ENCODE peak calls at places on chromosomes 11 and 22, in eight cellular contexts. One of them, this sample, is unnamed.

GRCh38 chr22:45263790-45264269 is 20.9 kb upstream of the UPK3A start:
- DNase-seq in heart right ventricle: peak; percentile 71
- DNase-seq in mesenchymal stem cell: peak; percentile 91
- DNase-seq in left ventricle myocardium inferior: peak; percentile 72
- DNase-seq in A549: peak; percentile 81
- DNase-seq in cardiac muscle cell: peak; percentile 89
- DNase-seq in psoas muscle: peak; percentile 83
- DNase-seq in Peyer's patch: peak; percentile 62
- DNase-seq in this sample: peak; percentile 87

GRCh38 chr11:84902445-84902844 is 724.7 kb downstream of the DLG2 start:
- DNase-seq in heart right ventricle: no peak
- DNase-seq in mesenchymal stem cell: no peak
- DNase-seq in left ventricle myocardium inferior: no peak
- DNase-seq in A549: no peak
- DNase-seq in cardiac muscle cell: peak; percentile 89
- DNase-seq in psoas muscle: no peak
- DNase-seq in Peyer's patch: no peak
- DNase-seq in this sample: no peak

GRCh38 chr11:98137437-98137836 is 883.3 kb upstream of the CNTN5 start:
- DNase-seq in heart right ventricle: no peak
- DNase-seq in mesenchymal stem cell: no peak
- DNase-seq in left ventricle myocardium inferior: no peak
- DNase-seq in A549: no peak
- DNase-seq in cardiac muscle cell: no peak
- DNase-seq in psoas muscle: no peak
- DNase-seq in Peyer's patch: no peak
- DNase-seq in this sample: no peak

GRCh38 chr11:29751618-29752017 is 265.2 kb downstream of the KCNA4 start:
- DNase-seq in heart right ventricle: no peak
- DNase-seq in mesenchymal stem cell: no peak
- DNase-seq in left ventricle myocardium inferior: no peak
- DNase-seq in A549: no peak
- DNase-seq in cardiac muscle cell: no peak
- DNase-seq in psoas muscle: no peak
- DNase-seq in Peyer's patch: no peak
- DNase-seq in this sample: no peak

GRCh38 chr11:77136074-77136473 is 8.0 kb downstream of the MYO7A start:
- DNase-seq in heart right ventricle: no peak
- DNase-seq in mesenchymal stem cell: peak; percentile 54
- DNase-seq in left ventricle myocardium inferior: no peak
- DNase-seq in A549: no peak
- DNase-seq in cardiac muscle cell: no peak
- DNase-seq in psoas muscle: no peak
- DNase-seq in Peyer's patch: no peak
- DNase-seq in this sample: no peak

GRCh38 chr11:9755561-9755960 is 91.7 kb downstream of the SWAP70 start:
- DNase-seq in heart right ventricle: no peak
- DNase-seq in mesenchymal stem cell: peak; percentile 89
- DNase-seq in left ventricle myocardium inferior: no peak
- DNase-seq in A549: no peak
- DNase-seq in cardiac muscle cell: no peak
- DNase-seq in psoas muscle: no peak
- DNase-seq in Peyer's patch: no peak
- DNase-seq in this sample: no peak

GRCh38 chr11:129569007-129569406 is 193.4 kb downstream of the BARX2 start:
- DNase-seq in heart right ventricle: no peak
- DNase-seq in mesenchymal stem cell: no peak
- DNase-seq in left ventricle myocardium inferior: no peak
- DNase-seq in A549: no peak
- DNase-seq in cardiac muscle cell: no peak
- DNase-seq in psoas muscle: no peak
- DNase-seq in Peyer's patch: no peak
- DNase-seq in this sample: no peak

GRCh38 chr22:39471421-39472141 is 14.8 kb downstream of the MGAT3 start:
- DNase-seq in heart right ventricle: peak; percentile 59
- DNase-seq in mesenchymal stem cell: peak; percentile 76
- DNase-seq in left ventricle myocardium inferior: no peak
- DNase-seq in A549: no peak
- DNase-seq in cardiac muscle cell: peak; percentile 46
- DNase-seq in psoas muscle: no peak
- DNase-seq in Peyer's patch: peak; percentile 69
- DNase-seq in this sample: no peak

GRCh38 chr22:44211946-44212930 is 31.5 kb downstream of the PARVG start:
- DNase-seq in heart right ventricle: no peak
- DNase-seq in mesenchymal stem cell: no peak
- DNase-seq in left ventricle myocardium inferior: no peak
- DNase-seq in A549: no peak
- DNase-seq in cardiac muscle cell: peak; percentile 51
- DNase-seq in psoas muscle: no peak
- DNase-seq in Peyer's patch: peak; percentile 40
- DNase-seq in this sample: peak; percentile 84

GRCh38 chr11:46386674-46387073 is 4.9 kb downstream of the CHRM4 start:
- DNase-seq in heart right ventricle: no peak
- DNase-seq in mesenchymal stem cell: no peak
- DNase-seq in left ventricle myocardium inferior: no peak
- DNase-seq in A549: no peak
- DNase-seq in cardiac muscle cell: no peak
- DNase-seq in psoas muscle: no peak
- DNase-seq in Peyer's patch: no peak
- DNase-seq in this sample: no peak

GRCh38 chr11:61917357-61918109 is at the start of gene RAB3IL1:
- DNase-seq in heart right ventricle: peak; percentile 79
- DNase-seq in mesenchymal stem cell: peak; percentile 40
- DNase-seq in left ventricle myocardium inferior: peak; percentile 78
- DNase-seq in A549: peak; percentile 66
- DNase-seq in cardiac muscle cell: peak; percentile 89
- DNase-seq in psoas muscle: peak; percentile 82
- DNase-seq in Peyer's patch: peak; percentile 74
- DNase-seq in this sample: peak; percentile 85

GRCh38 chr11:106988151-106988806 is 30.0 kb downstream of the GUCY1A2 start:
- DNase-seq in heart right ventricle: no peak
- DNase-seq in mesenchymal stem cell: peak; percentile 84
- DNase-seq in left ventricle myocardium inferior: no peak
- DNase-seq in A549: no peak
- DNase-seq in cardiac muscle cell: no peak
- DNase-seq in psoas muscle: no peak
- DNase-seq in Peyer's patch: no peak
- DNase-seq in this sample: peak; percentile 44

GRCh38 chr22:50530857-50531545 is 1.2 kb upstream of the TYMP start:
- DNase-seq in heart right ventricle: peak; percentile 89
- DNase-seq in mesenchymal stem cell: peak; percentile 91
- DNase-seq in left ventricle myocardium inferior: peak; percentile 87
- DNase-seq in A549: peak; percentile 60
- DNase-seq in cardiac muscle cell: peak; percentile 74
- DNase-seq in psoas muscle: peak; percentile 85
- DNase-seq in Peyer's patch: peak; percentile 92
- DNase-seq in this sample: peak; percentile 96

GRCh38 chr22:50545522-50546325 is at the start of gene KLHDC7B:
- DNase-seq in heart right ventricle: no peak
- DNase-seq in mesenchymal stem cell: peak; percentile 55
- DNase-seq in left ventricle myocardium inferior: no peak
- DNase-seq in A549: no peak
- DNase-seq in cardiac muscle cell: no peak
- DNase-seq in psoas muscle: no peak
- DNase-seq in Peyer's patch: no peak
- DNase-seq in this sample: peak; percentile 44

GRCh38 chr11:96863520-96863919 is 473.7 kb downstream of the JRKL start:
- DNase-seq in heart right ventricle: peak; percentile 86
- DNase-seq in mesenchymal stem cell: no peak
- DNase-seq in left ventricle myocardium inferior: peak; percentile 89
- DNase-seq in A549: no peak
- DNase-seq in cardiac muscle cell: no peak
- DNase-seq in psoas muscle: peak; percentile 56
- DNase-seq in Peyer's patch: peak; percentile 15
- DNase-seq in this sample: no peak

GRCh38 chr11:96864998-96865397 is 475.2 kb downstream of the JRKL start:
- DNase-seq in heart right ventricle: no peak
- DNase-seq in mesenchymal stem cell: no peak
- DNase-seq in left ventricle myocardium inferior: no peak
- DNase-seq in A549: no peak
- DNase-seq in cardiac muscle cell: no peak
- DNase-seq in psoas muscle: no peak
- DNase-seq in Peyer's patch: no peak
- DNase-seq in this sample: no peak

GRCh38 chr11:96869207-96869606 is 479.4 kb downstream of the JRKL start:
- DNase-seq in heart right ventricle: no peak
- DNase-seq in mesenchymal stem cell: no peak
- DNase-seq in left ventricle myocardium inferior: no peak
- DNase-seq in A549: no peak
- DNase-seq in cardiac muscle cell: no peak
- DNase-seq in psoas muscle: no peak
- DNase-seq in Peyer's patch: no peak
- DNase-seq in this sample: no peak
- H3K9me3 ChIP-seq in heart right ventricle: no peaks in the 10 kb centered on the region
- H3K9me3 ChIP-seq in mesenchymal stem cell: no peaks in the 10 kb centered on the region
- H3K9me3 ChIP-seq in left ventricle myocardium inferior: no peaks in the 10 kb centered on the region
- H3K9me3 ChIP-seq in A549: no peaks in the 10 kb centered on the region
- H3K9me3 ChIP-seq in cardiac muscle cell: no peaks in the 10 kb centered on the region
- H3K9me3 ChIP-seq in psoas muscle: no peaks in the 10 kb centered on the region
- H3K9me3 ChIP-seq in Peyer's patch: no peaks in the 10 kb centered on the region
- H3K9me3 ChIP-seq in this sample: peaks cover 7% of the 10 kb centered on the region

GRCh38 chr22:35610741-35611140 is 6.4 kb downstream of the MB start:
- DNase-seq in heart right ventricle: no peak
- DNase-seq in mesenchymal stem cell: no peak
- DNase-seq in left ventricle myocardium inferior: no peak
- DNase-seq in A549: no peak
- DNase-seq in cardiac muscle cell: no peak
- DNase-seq in psoas muscle: no peak
- DNase-seq in Peyer's patch: no peak
- DNase-seq in this sample: peak; percentile 26
- H3K4me1 ChIP-seq in heart right ventricle: peaks cover 57% of the 10 kb centered on the region
- H3K4me1 ChIP-seq in mesenchymal stem cell: no peaks in the 10 kb centered on the region
- H3K4me1 ChIP-seq in left ventricle myocardium inferior: peaks cover 69% of the 10 kb centered on the region
- H3K4me1 ChIP-seq in A549: peaks cover 4% of the 10 kb centered on the region
- H3K4me1 ChIP-seq in cardiac muscle cell: peaks cover 51% of the 10 kb centered on the region
- H3K4me1 ChIP-seq in psoas muscle: peaks cover 67% of the 10 kb centered on the region
- H3K4me1 ChIP-seq in Peyer's patch: no peaks in the 10 kb centered on the region
- H3K4me1 ChIP-seq in this sample: no peaks in the 10 kb centered on the region

GRCh38 chr11:50088231-50088630 is 55.6 kb downstream of the OR4C45 start:
- DNase-seq in heart right ventricle: no peak
- DNase-seq in mesenchymal stem cell: no peak
- DNase-seq in left ventricle myocardium inferior: no peak
- DNase-seq in A549: no peak
- DNase-seq in cardiac muscle cell: no peak
- DNase-seq in psoas muscle: no peak
- DNase-seq in Peyer's patch: no peak
- DNase-seq in this sample: no peak
- H3K9me3 ChIP-seq in heart right ventricle: no peaks in the 10 kb centered on the region
- H3K9me3 ChIP-seq in mesenchymal stem cell: peaks cover 7% of the 10 kb centered on the region
- H3K9me3 ChIP-seq in left ventricle myocardium inferior: no peaks in the 10 kb centered on the region
- H3K9me3 ChIP-seq in A549: peaks cover 4% of the 10 kb centered on the region
- H3K9me3 ChIP-seq in cardiac muscle cell: no peaks in the 10 kb centered on the region
- H3K9me3 ChIP-seq in psoas muscle: no peaks in the 10 kb centered on the region
- H3K9me3 ChIP-seq in Peyer's patch: no peaks in the 10 kb centered on the region
- H3K9me3 ChIP-seq in this sample: no peaks in the 10 kb centered on the region

GRCh38 chr11:103904324-103904667 is 132.1 kb upstream of the DDI1 start:
- DNase-seq in heart right ventricle: no peak
- DNase-seq in mesenchymal stem cell: no peak
- DNase-seq in left ventricle myocardium inferior: no peak
- DNase-seq in A549: no peak
- DNase-seq in cardiac muscle cell: no peak
- DNase-seq in psoas muscle: no peak
- DNase-seq in Peyer's patch: no peak
- DNase-seq in this sample: no peak

GRCh38 chr11:103907548-103908455 is 128.6 kb upstream of the DDI1 start:
- DNase-seq in heart right ventricle: no peak
- DNase-seq in mesenchymal stem cell: peak; percentile 66
- DNase-seq in left ventricle myocardium inferior: no peak
- DNase-seq in A549: no peak
- DNase-seq in cardiac muscle cell: no peak
- DNase-seq in psoas muscle: no peak
- DNase-seq in Peyer's patch: no peak
- DNase-seq in this sample: no peak

GRCh38 chr11:103903621-103904323 is 132.7 kb upstream of the DDI1 start:
- DNase-seq in heart right ventricle: no peak
- DNase-seq in mesenchymal stem cell: no peak
- DNase-seq in left ventricle myocardium inferior: no peak
- DNase-seq in A549: no peak
- DNase-seq in cardiac muscle cell: no peak
- DNase-seq in psoas muscle: no peak
- DNase-seq in Peyer's patch: no peak
- DNase-seq in this sample: no peak

GRCh38 chr11:103906291-103906850 is 130.1 kb upstream of the DDI1 start:
- DNase-seq in heart right ventricle: no peak
- DNase-seq in mesenchymal stem cell: no peak
- DNase-seq in left ventricle myocardium inferior: no peak
- DNase-seq in A549: no peak
- DNase-seq in cardiac muscle cell: no peak
- DNase-seq in psoas muscle: no peak
- DNase-seq in Peyer's patch: no peak
- DNase-seq in this sample: no peak

DNA sequence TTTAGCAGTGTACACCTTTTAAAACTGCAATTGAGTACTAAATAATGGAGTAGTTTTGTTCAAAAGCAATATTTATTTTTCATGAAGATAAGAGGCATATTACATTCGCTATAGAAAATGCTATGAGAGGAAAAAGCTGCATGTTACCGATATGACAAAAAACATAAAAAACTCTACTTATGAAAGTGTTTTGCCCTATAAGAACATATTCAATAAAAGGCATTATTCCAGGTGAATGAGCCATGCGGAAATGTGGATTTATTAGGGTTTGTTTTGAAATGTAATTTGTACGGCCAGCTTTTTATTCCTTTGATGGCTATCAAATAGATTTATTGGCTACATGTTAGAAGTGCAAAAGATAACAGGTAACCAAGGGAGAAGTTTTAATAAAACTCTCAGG is 129.3 kb upstream of the DDI1 start:
- DNase-seq in heart right ventricle: no peak
- DNase-seq in mesenchymal stem cell: no peak
- DNase-seq in left ventricle myocardium inferior: no peak
- DNase-seq in A549: no peak
- DNase-seq in cardiac muscle cell: no peak
- DNase-seq in psoas muscle: no peak
- DNase-seq in Peyer's patch: no peak
- DNase-seq in this sample: no peak
- H3K4me1 ChIP-seq in heart right ventricle: peaks cover 24% of the 10 kb centered on the region
- H3K4me1 ChIP-seq in mesenchymal stem cell: no peaks in the 10 kb centered on the region
- H3K4me1 ChIP-seq in left ventricle myocardium inferior: peaks cover 20% of the 10 kb centered on the region
- H3K4me1 ChIP-seq in A549: peaks cover 10% of the 10 kb centered on the region
- H3K4me1 ChIP-seq in cardiac muscle cell: no peaks in the 10 kb centered on the region
- H3K4me1 ChIP-seq in psoas muscle: no peaks in the 10 kb centered on the region
- H3K4me1 ChIP-seq in Peyer's patch: no peaks in the 10 kb centered on the region
- H3K4me1 ChIP-seq in this sample: no peaks in the 10 kb centered on the region

GRCh38 chr11:55481416-55481815 is 72.9 kb upstream of the OR4C15 start:
- DNase-seq in heart right ventricle: no peak
- DNase-seq in mesenchymal stem cell: no peak
- DNase-seq in left ventricle myocardium inferior: no peak
- DNase-seq in A549: no peak
- DNase-seq in cardiac muscle cell: no peak
- DNase-seq in psoas muscle: no peak
- DNase-seq in Peyer's patch: no peak
- DNase-seq in this sample: no peak
- H3K9me3 ChIP-seq in heart right ventricle: no peaks in the 10 kb centered on the region
- H3K9me3 ChIP-seq in mesenchymal stem cell: peaks cover 4% of the 10 kb centered on the region
- H3K9me3 ChIP-seq in left ventricle myocardium inferior: no peaks in the 10 kb centered on the region
- H3K9me3 ChIP-seq in A549: no peaks in the 10 kb centered on the region
- H3K9me3 ChIP-seq in cardiac muscle cell: no peaks in the 10 kb centered on the region
- H3K9me3 ChIP-seq in psoas muscle: no peaks in the 10 kb centered on the region
- H3K9me3 ChIP-seq in Peyer's patch: no peaks in the 10 kb centered on the region
- H3K9me3 ChIP-seq in this sample: no peaks in the 10 kb centered on the region